ENCODE peak calls at places on chromosomes 7 and 10, in seven cellular contexts. One of them, this sample, is unnamed.

GRCh38 chr7:77453531-77453930 is 37.4 kb upstream of the GSAP start:
- DNase-seq in MCF 10A: peak; percentile 64
- DNase-seq in B cell: no peak
- DNase-seq in GM23338: no peak
- DNase-seq in GM20000: no peak
- DNase-seq in fibroblast of pulmonary artery: peak; percentile 51
- DNase-seq in neural crest cell: no peak
- DNase-seq in this sample: no peak

GRCh38 chr10:90227259-90227658 is 525.9 kb downstream of the KIF20B start:
- DNase-seq in MCF 10A: peak; percentile 96
- DNase-seq in B cell: no peak
- DNase-seq in GM23338: no peak
- DNase-seq in GM20000: no peak
- DNase-seq in fibroblast of pulmonary artery: peak; percentile 68
- DNase-seq in neural crest cell: no peak
- DNase-seq in this sample: no peak

GRCh38 chr7:80088705-80089104 is 45.9 kb upstream of the GNAI1 start:
- DNase-seq in MCF 10A: peak; percentile 16
- DNase-seq in B cell: no peak
- DNase-seq in GM23338: no peak
- DNase-seq in GM20000: no peak
- DNase-seq in fibroblast of pulmonary artery: peak; percentile 32
- DNase-seq in neural crest cell: no peak
- DNase-seq in this sample: no peak

GRCh38 chr10:21100190-21100589 is 203.1 kb upstream of the NEBL start:
- DNase-seq in MCF 10A: no peak
- DNase-seq in B cell: no peak
- DNase-seq in GM23338: no peak
- DNase-seq in GM20000: no peak
- DNase-seq in fibroblast of pulmonary artery: peak; percentile 49
- DNase-seq in neural crest cell: peak; percentile 9
- DNase-seq in this sample: no peak

GRCh38 chr10:88642991-88643390 is 21.3 kb upstream of the LIPF start:
- DNase-seq in MCF 10A: peak; percentile 42
- DNase-seq in B cell: no peak
- DNase-seq in GM23338: no peak
- DNase-seq in GM20000: no peak
- DNase-seq in fibroblast of pulmonary artery: peak; percentile 59
- DNase-seq in neural crest cell: no peak
- DNase-seq in this sample: no peak

GRCh38 chr10:43202224-43202656 is 64.0 kb downstream of the CSGALNACT2 start:
- DNase-seq in MCF 10A: no peak
- DNase-seq in B cell: peak; percentile 67
- DNase-seq in GM23338: peak; percentile 84
- DNase-seq in GM20000: peak; percentile 83
- DNase-seq in fibroblast of pulmonary artery: peak; percentile 16
- DNase-seq in neural crest cell: peak; percentile 45
- DNase-seq in this sample: no peak

GRCh38 chr10:122853665-122854313 is 8.1 kb upstream of the CUZD1 start:
- DNase-seq in MCF 10A: no peak
- DNase-seq in B cell: no peak
- DNase-seq in GM23338: no peak
- DNase-seq in GM20000: no peak
- DNase-seq in fibroblast of pulmonary artery: no peak
- DNase-seq in neural crest cell: no peak
- DNase-seq in this sample: no peak

GRCh38 chr10:71128311-71129010 is 83.9 kb upstream of the UNC5B start:
- DNase-seq in MCF 10A: no peak
- DNase-seq in B cell: no peak
- DNase-seq in GM23338: no peak
- DNase-seq in GM20000: no peak
- DNase-seq in fibroblast of pulmonary artery: no peak
- DNase-seq in neural crest cell: no peak
- DNase-seq in this sample: no peak

GRCh38 chr7:2736411-2736914 is 48.5 kb downstream of the AMZ1 start:
- DNase-seq in MCF 10A: no peak
- DNase-seq in B cell: peak; percentile 42
- DNase-seq in GM23338: peak; percentile 51
- DNase-seq in GM20000: no peak
- DNase-seq in fibroblast of pulmonary artery: no peak
- DNase-seq in neural crest cell: no peak
- DNase-seq in this sample: no peak

GRCh38 chr10:78727251-78727650 is 341.5 kb upstream of the ZMIZ1 start:
- DNase-seq in MCF 10A: no peak
- DNase-seq in B cell: no peak
- DNase-seq in GM23338: no peak
- DNase-seq in GM20000: no peak
- DNase-seq in fibroblast of pulmonary artery: no peak
- DNase-seq in neural crest cell: no peak
- DNase-seq in this sample: no peak

GRCh38 chr10:36725581-36726520 is 399.5 kb upstream of the ANKRD30A start:
- DNase-seq in MCF 10A: peak; percentile 91
- DNase-seq in B cell: peak; percentile 28
- DNase-seq in GM23338: peak; percentile 82
- DNase-seq in GM20000: no peak
- DNase-seq in fibroblast of pulmonary artery: peak; percentile 67
- DNase-seq in neural crest cell: no peak
- DNase-seq in this sample: peak; percentile 53

GRCh38 chr7:44259547-44260457 is 59.0 kb downstream of the YKT6 start:
- DNase-seq in MCF 10A: peak; percentile 94
- DNase-seq in B cell: no peak
- DNase-seq in GM23338: no peak
- DNase-seq in GM20000: no peak
- DNase-seq in fibroblast of pulmonary artery: peak; percentile 99
- DNase-seq in neural crest cell: no peak
- DNase-seq in this sample: peak; percentile 82

GRCh38 chr7:74292757-74293576 is 3.8 kb downstream of the CLIP2 start:
- DNase-seq in MCF 10A: no peak
- DNase-seq in B cell: no peak
- DNase-seq in GM23338: no peak
- DNase-seq in GM20000: no peak
- DNase-seq in fibroblast of pulmonary artery: no peak
- DNase-seq in neural crest cell: no peak
- DNase-seq in this sample: no peak

GRCh38 chr10:28177944-28178637 is 124.8 kb downstream of the MPP7 start:
- DNase-seq in MCF 10A: no peak
- DNase-seq in B cell: peak; percentile 19
- DNase-seq in GM23338: no peak
- DNase-seq in GM20000: peak; percentile 12
- DNase-seq in fibroblast of pulmonary artery: peak; percentile 6
- DNase-seq in neural crest cell: no peak
- DNase-seq in this sample: no peak

GRCh38 chr10:117186832-117187615 is 10.3 kb upstream of the KCNK18 start:
- DNase-seq in MCF 10A: peak; percentile 79
- DNase-seq in B cell: no peak
- DNase-seq in GM23338: peak; percentile 55
- DNase-seq in GM20000: no peak
- DNase-seq in fibroblast of pulmonary artery: no peak
- DNase-seq in neural crest cell: no peak
- DNase-seq in this sample: no peak

GRCh38 chr10:102229810-102230263 is 3.7 kb downstream of the ELOVL3 start:
- DNase-seq in MCF 10A: peak; percentile 85
- DNase-seq in B cell: peak; percentile 91
- DNase-seq in GM23338: peak; percentile 92
- DNase-seq in GM20000: peak; percentile 90
- DNase-seq in fibroblast of pulmonary artery: peak; percentile 79
- DNase-seq in neural crest cell: peak; percentile 77
- DNase-seq in this sample: no peak

GRCh38 chr10:22564060-22564459 is 150.3 kb downstream of the PIP4K2A start:
- DNase-seq in MCF 10A: no peak
- DNase-seq in B cell: no peak
- DNase-seq in GM23338: no peak
- DNase-seq in GM20000: no peak
- DNase-seq in fibroblast of pulmonary artery: no peak
- DNase-seq in neural crest cell: no peak
- DNase-seq in this sample: no peak

GRCh38 chr10:110206988-110207804 is at the start of gene MXI1:
- DNase-seq in MCF 10A: peak; percentile 86
- DNase-seq in B cell: peak; percentile 55
- DNase-seq in GM23338: peak; percentile 90
- DNase-seq in GM20000: peak; percentile 83
- DNase-seq in fibroblast of pulmonary artery: peak; percentile 87
- DNase-seq in neural crest cell: peak; percentile 53
- DNase-seq in this sample: no peak

GRCh38 chr7:129069021-129069420 is 14.1 kb upstream of the TNPO3 start:
- DNase-seq in MCF 10A: no peak
- DNase-seq in B cell: no peak
- DNase-seq in GM23338: no peak
- DNase-seq in GM20000: no peak
- DNase-seq in fibroblast of pulmonary artery: no peak
- DNase-seq in neural crest cell: no peak
- DNase-seq in this sample: no peak

GRCh38 chr7:44634839-44635591 is 28.6 kb downstream of the OGDH start:
- DNase-seq in MCF 10A: no peak
- DNase-seq in B cell: no peak
- DNase-seq in GM23338: no peak
- DNase-seq in GM20000: no peak
- DNase-seq in fibroblast of pulmonary artery: no peak
- DNase-seq in neural crest cell: no peak
- DNase-seq in this sample: no peak

GRCh38 chr10:82880776-82881175 is 1005.8 kb downstream of the NRG3 start:
- DNase-seq in MCF 10A: no peak
- DNase-seq in B cell: no peak
- DNase-seq in GM23338: no peak
- DNase-seq in GM20000: no peak
- DNase-seq in fibroblast of pulmonary artery: no peak
- DNase-seq in neural crest cell: no peak
- DNase-seq in this sample: no peak

GRCh38 chr10:42488416-42488815 is 150.0 kb downstream of the ZNF33B start:
- DNase-seq in MCF 10A: peak; percentile 32
- DNase-seq in B cell: no peak
- DNase-seq in GM23338: no peak
- DNase-seq in GM20000: no peak
- DNase-seq in fibroblast of pulmonary artery: peak; percentile 55
- DNase-seq in neural crest cell: no peak
- DNase-seq in this sample: peak; percentile 38

DNA sequence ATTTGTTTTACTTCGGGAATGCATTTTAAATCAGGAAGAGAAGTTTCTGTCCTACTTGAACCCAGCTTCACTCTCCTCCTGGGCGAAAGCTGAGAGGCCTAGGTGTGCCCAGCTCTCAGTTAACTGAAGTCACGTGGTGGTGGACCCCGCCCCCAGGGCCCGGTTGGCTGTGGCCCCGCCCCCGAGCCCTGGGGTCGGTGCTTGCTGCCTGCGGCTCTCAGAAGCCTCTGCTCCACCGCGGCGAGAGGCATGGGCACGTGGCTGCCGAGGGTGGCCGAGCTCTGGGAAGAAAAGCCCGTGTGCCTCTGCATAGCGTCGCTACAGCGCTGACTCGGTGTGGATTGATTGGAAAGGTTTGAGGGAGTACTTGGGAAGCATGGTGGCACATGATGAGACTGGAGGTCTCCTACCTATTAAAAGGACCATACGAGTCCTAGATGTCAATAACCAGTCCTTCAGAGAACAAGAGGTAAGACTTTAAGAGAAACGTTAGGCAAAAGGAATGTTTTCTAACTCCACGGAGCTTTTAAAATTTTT is 34.1 kb downstream of the NET1 start:
- DNase-seq in MCF 10A: peak; percentile 79
- DNase-seq in B cell: peak; percentile 92
- DNase-seq in GM23338: peak; percentile 97
- DNase-seq in GM20000: peak; percentile 38
- DNase-seq in fibroblast of pulmonary artery: peak; percentile 87
- DNase-seq in neural crest cell: peak; percentile 79
- DNase-seq in this sample: peak; percentile 55
- TF ChIP-seq CTCF in MCF 10A: no peak
- TF ChIP-seq CTCF in B cell: no peak
- TF ChIP-seq CTCF in GM23338: no peak
- TF ChIP-seq CTCF in GM20000: no peak
- TF ChIP-seq CTCF in fibroblast of pulmonary artery: no peak
- TF ChIP-seq CTCF in neural crest cell: no peak
- TF ChIP-seq CTCF in this sample: no peak

GRCh38 chr10:130686680-130687300 is 550.6 kb downstream of the GLRX3 start:
- DNase-seq in MCF 10A: peak; percentile 21
- DNase-seq in B cell: no peak
- DNase-seq in GM23338: peak; percentile 36
- DNase-seq in GM20000: no peak
- DNase-seq in fibroblast of pulmonary artery: no peak
- DNase-seq in neural crest cell: peak; percentile 27
- DNase-seq in this sample: no peak
- TF ChIP-seq CTCF in MCF 10A: peak; percentile 38
- TF ChIP-seq CTCF in B cell: no peak
- TF ChIP-seq CTCF in GM23338: peak; percentile 64
- TF ChIP-seq CTCF in GM20000: no peak
- TF ChIP-seq CTCF in fibroblast of pulmonary artery: no peak
- TF ChIP-seq CTCF in neural crest cell: peak; percentile 76
- TF ChIP-seq CTCF in this sample: no peak

GRCh38 chr7:150420242-150420641 is 30.2 kb upstream of the GIMAP8 start:
- DNase-seq in MCF 10A: no peak
- DNase-seq in B cell: no peak
- DNase-seq in GM23338: no peak
- DNase-seq in GM20000: no peak
- DNase-seq in fibroblast of pulmonary artery: no peak
- DNase-seq in neural crest cell: no peak
- DNase-seq in this sample: no peak

GRCh38 chr7:150415161-150416160 is 35.0 kb upstream of the GIMAP8 start:
- DNase-seq in MCF 10A: no peak
- DNase-seq in B cell: no peak
- DNase-seq in GM23338: no peak
- DNase-seq in GM20000: no peak
- DNase-seq in fibroblast of pulmonary artery: no peak
- DNase-seq in neural crest cell: no peak
- DNase-seq in this sample: no peak

GRCh38 chr7:150417239-150417638 is 33.2 kb upstream of the GIMAP8 start:
- DNase-seq in MCF 10A: no peak
- DNase-seq in B cell: no peak
- DNase-seq in GM23338: no peak
- DNase-seq in GM20000: no peak
- DNase-seq in fibroblast of pulmonary artery: no peak
- DNase-seq in neural crest cell: no peak
- DNase-seq in this sample: no peak

GRCh38 chr7:150420987-150421674 is 29.3 kb upstream of the GIMAP8 start:
- DNase-seq in MCF 10A: peak; percentile 83
- DNase-seq in B cell: peak; percentile 91
- DNase-seq in GM23338: peak; percentile 94
- DNase-seq in GM20000: peak; percentile 84
- DNase-seq in fibroblast of pulmonary artery: peak; percentile 82
- DNase-seq in neural crest cell: peak; percentile 87
- DNase-seq in this sample: peak; percentile 40

DNA sequence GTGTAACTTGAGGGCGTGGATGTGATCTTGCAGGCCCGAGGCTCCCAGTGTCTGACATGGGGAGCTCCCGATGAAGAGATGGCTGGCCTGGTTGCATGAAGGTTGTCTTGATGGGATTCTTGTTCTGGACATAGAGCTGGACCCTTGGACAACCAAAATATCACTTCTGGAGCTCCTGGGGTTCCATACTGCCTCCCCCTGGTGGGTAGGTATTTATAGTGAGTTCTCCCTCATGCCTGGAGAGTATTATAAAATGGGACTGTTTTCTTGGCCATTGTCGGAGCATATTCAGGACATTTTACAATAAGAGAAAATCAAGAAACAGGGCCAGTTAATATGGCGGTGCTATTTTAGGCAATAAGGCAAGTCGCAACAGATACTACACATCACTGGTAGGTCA is 32.6 kb upstream of the GIMAP8 start:
- DNase-seq in MCF 10A: no peak
- DNase-seq in B cell: no peak
- DNase-seq in GM23338: no peak
- DNase-seq in GM20000: no peak
- DNase-seq in fibroblast of pulmonary artery: no peak
- DNase-seq in neural crest cell: no peak
- DNase-seq in this sample: no peak
- TF ChIP-seq CTCF in MCF 10A: no peak
- TF ChIP-seq CTCF in B cell: no peak
- TF ChIP-seq CTCF in GM23338: peak; percentile 56
- TF ChIP-seq CTCF in GM20000: no peak
- TF ChIP-seq CTCF in fibroblast of pulmonary artery: peak; percentile 7
- TF ChIP-seq CTCF in neural crest cell: no peak
- TF ChIP-seq CTCF in this sample: no peak

GRCh38 chr10:96491303-96491702 is 22.4 kb downstream of the TLL2 start:
- DNase-seq in MCF 10A: peak; percentile 41
- DNase-seq in B cell: no peak
- DNase-seq in GM23338: peak; percentile 50
- DNase-seq in GM20000: no peak
- DNase-seq in fibroblast of pulmonary artery: peak; percentile 7
- DNase-seq in neural crest cell: no peak
- DNase-seq in this sample: no peak
- TF ChIP-seq CTCF in MCF 10A: peak; percentile 11
- TF ChIP-seq CTCF in B cell: no peak
- TF ChIP-seq CTCF in GM23338: peak; percentile 73
- TF ChIP-seq CTCF in GM20000: peak; percentile 7
- TF ChIP-seq CTCF in fibroblast of pulmonary artery: peak; percentile 10
- TF ChIP-seq CTCF in neural crest cell: peak; percentile 41
- TF ChIP-seq CTCF in this sample: peak; percentile 15

This sample was measured in AG09319.